ENCODE peak calls at places on chromosomes 6 and 20, in five cellular contexts. W is M059J, O is HuH-7, X is HCEC 1CT, N is NCI-H1436. I is an unnamed sample.

GRCh38 chr6:26607434-26608230 is 10.9 kb downstream of the ABT1 start:
- DNase-seq in W (peak), O (peak), X (peak), N (peak), I (peak)

GRCh38 chr6:319177-320131 is 27.2 kb downstream of the DUSP22 start:
- DNase-seq in W (no peak), O (no peak), X (no peak), N (no peak), I (no peak)

GRCh38 chr6:72819609-72820008 is 197.7 kb downstream of the KCNQ5 start:
- DNase-seq in W (peak), O (no peak), X (no peak), N (no peak), I (no peak)

GRCh38 chr20:53513489-53514298 is 79.9 kb downstream of the ZNF217 start:
- DNase-seq in W (no peak), O (peak), X (no peak), N (no peak), I (no peak)

GRCh38 chr6:82711105-82711829 is 347.6 kb downstream of the TPBG start:
- DNase-seq in W (no peak), O (no peak), X (peak), N (no peak), I (peak)

GRCh38 chr6:24581084-24581669 is 64.8 kb downstream of the KIAA0319 start:
- DNase-seq in W (peak), O (peak), X (peak), N (peak), I (peak)

GRCh38 chr20:14925286-14925685 is 587.9 kb upstream of the FLRT3 start:
- DNase-seq in W (no peak), O (no peak), X (no peak), N (no peak), I (no peak)

GRCh38 chr6:7920425-7920824 is 9.8 kb upstream of the TXNDC5 start:
- DNase-seq in W (no peak), O (no peak), X (no peak), N (no peak), I (no peak)

GRCh38 chr6:17313971-17314370 is 32.8 kb downstream of the RBM24 start:
- DNase-seq in W (no peak), O (no peak), X (no peak), N (no peak), I (no peak)

GRCh38 chr20:37421988-37422387 is 76.0 kb downstream of the SRC start:
- DNase-seq in W (no peak), O (no peak), X (no peak), N (no peak), I (no peak)